ENCODE peak calls at places on chromosomes 4 and X, in four cellular contexts. E, W, T and G are unnamed samples.

GRCh38 chrX:55908685-55909212 is 191.2 kb downstream of the RRAGB start:
- DNase-seq in E (peak; percentile 24), T (no peak), W (peak; percentile 72), G (no peak)

GRCh38 chr4:145816091-145816490 is 122.5 kb downstream of the ZNF827 start:
- DNase-seq in W (no peak), E (peak; percentile 70), T (no peak), G (no peak)

GRCh38 chrX:4240541-4241194 is 527.2 kb upstream of the PRKX start:
- DNase-seq in T (no peak), W (no peak), E (no peak), G (no peak)

GRCh38 chrX:75106772-75107171 is 49.3 kb downstream of the ABCB7 start:
- DNase-seq in T (no peak), W (no peak), E (no peak), G (no peak)

GRCh38 chrX:25343060-25343459 is 327.3 kb upstream of the ARX start:
- DNase-seq in E (no peak), W (no peak), T (no peak), G (no peak)

GRCh38 chr4:21888195-21888976 is 60.2 kb downstream of the KCNIP4 start:
- DNase-seq in T (peak; percentile 61), W (no peak), E (peak; percentile 89), G (no peak)

GRCh38 chr4:110268790-110269189 is 70.4 kb upstream of the ELOVL6 start:
- DNase-seq in W (no peak), T (no peak), E (no peak), G (no peak)

GRCh38 chr4:115233600-115233999 is 120.2 kb upstream of the NDST4 start:
- DNase-seq in W (no peak), E (no peak), T (no peak), G (no peak)

GRCh38 chr4:8015512-8015911 is 75.9 kb upstream of the AFAP1 start:
- DNase-seq in T (no peak), W (no peak), E (peak; percentile 19), G (no peak)

GRCh38 chrX:11899091-11899490 is 141.1 kb downstream of the MSL3 start:
- DNase-seq in T (no peak), E (peak; percentile 40), W (no peak), G (no peak)

GRCh38 chr4:124203613-124204284 is 508.8 kb downstream of the ANKRD50 start:
- DNase-seq in W (no peak), E (peak; percentile 62), T (no peak), G (no peak)

GRCh38 chrX:49995795-49996455 is 73.5 kb downstream of the CLCN5 start:
- DNase-seq in W (no peak), E (peak; percentile 3), T (no peak), G (no peak)

GRCh38 chr4:113899260-113900177 is 79.9 kb downstream of the ARSJ start:
- DNase-seq in W (no peak), E (no peak), T (no peak), G (no peak)

GRCh38 chr4:123023647-123024046 is 101.2 kb upstream of the NUDT6 start:
- DNase-seq in T (no peak), E (no peak), W (no peak), G (no peak)

GRCh38 chr4:101238706-101239105 is 108.6 kb downstream of the PPP3CA start:
- DNase-seq in T (no peak), E (peak; percentile 56), W (no peak), G (no peak)

GRCh38 chr4:33134366-33134765 is 2414.2 kb downstream of the PCDH7 start:
- DNase-seq in E (no peak), W (no peak), T (no peak), G (no peak)

GRCh38 chr4:48851651-48852050 is 20.8 kb downstream of the OCIAD1 start:
- DNase-seq in E (no peak), T (no peak), W (no peak), G (no peak)

GRCh38 chr4:6573551-6573950 is 1.4 kb upstream of the MAN2B2 start:
- DNase-seq in E (no peak), T (no peak), W (no peak), G (no peak)

DNA sequence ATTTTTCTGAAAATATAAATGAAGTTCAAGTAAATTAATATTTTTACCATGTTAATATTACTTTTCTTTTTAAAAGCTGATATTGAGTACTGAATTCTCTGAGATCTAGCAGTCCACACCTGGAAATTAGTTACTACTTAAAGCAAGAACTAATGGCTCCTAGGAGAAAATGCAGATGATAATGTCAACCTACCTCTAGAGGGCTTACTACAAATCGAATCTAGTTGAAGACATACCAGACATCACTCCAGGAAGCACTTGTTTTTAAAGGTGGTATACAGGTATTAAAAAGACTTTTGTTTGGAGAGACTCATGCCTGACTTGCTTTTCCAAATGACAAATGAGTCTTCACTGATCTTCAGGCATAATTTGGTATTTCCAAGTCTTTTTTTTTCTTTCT is 516.4 kb upstream of the BOD1L1 start:
- DNase-seq in E (no peak), T (no peak), W (no peak), G (no peak)
- TF ChIP-seq CTCF in E (no peak), T (no peak), W (no peak), G (peak; percentile 26)

GRCh38 chr4:52665592-52665991 is 6.5 kb upstream of the USP46 start:
- DNase-seq in E (no peak), W (no peak), T (no peak), G (no peak)
- TF ChIP-seq CTCF in E (peak; percentile 8), W (no peak), T (peak; percentile 24), G (peak; percentile 74)

GRCh38 chrX:135572436-135572835 is 52.0 kb downstream of the INTS6L start:
- DNase-seq in E (peak; percentile 3), T (no peak), W (no peak), G (no peak)
- TF ChIP-seq CTCF in E (no peak), T (peak; percentile 20), W (peak; percentile 32), G (peak; percentile 78)

GRCh38 chrX:102558607-102559006 is 40.7 kb upstream of the ARMCX5 start:
- DNase-seq in W (no peak), T (no peak), E (no peak), G (no peak)
- TF ChIP-seq CTCF in W (no peak), T (no peak), E (no peak), G (no peak)

DNA sequence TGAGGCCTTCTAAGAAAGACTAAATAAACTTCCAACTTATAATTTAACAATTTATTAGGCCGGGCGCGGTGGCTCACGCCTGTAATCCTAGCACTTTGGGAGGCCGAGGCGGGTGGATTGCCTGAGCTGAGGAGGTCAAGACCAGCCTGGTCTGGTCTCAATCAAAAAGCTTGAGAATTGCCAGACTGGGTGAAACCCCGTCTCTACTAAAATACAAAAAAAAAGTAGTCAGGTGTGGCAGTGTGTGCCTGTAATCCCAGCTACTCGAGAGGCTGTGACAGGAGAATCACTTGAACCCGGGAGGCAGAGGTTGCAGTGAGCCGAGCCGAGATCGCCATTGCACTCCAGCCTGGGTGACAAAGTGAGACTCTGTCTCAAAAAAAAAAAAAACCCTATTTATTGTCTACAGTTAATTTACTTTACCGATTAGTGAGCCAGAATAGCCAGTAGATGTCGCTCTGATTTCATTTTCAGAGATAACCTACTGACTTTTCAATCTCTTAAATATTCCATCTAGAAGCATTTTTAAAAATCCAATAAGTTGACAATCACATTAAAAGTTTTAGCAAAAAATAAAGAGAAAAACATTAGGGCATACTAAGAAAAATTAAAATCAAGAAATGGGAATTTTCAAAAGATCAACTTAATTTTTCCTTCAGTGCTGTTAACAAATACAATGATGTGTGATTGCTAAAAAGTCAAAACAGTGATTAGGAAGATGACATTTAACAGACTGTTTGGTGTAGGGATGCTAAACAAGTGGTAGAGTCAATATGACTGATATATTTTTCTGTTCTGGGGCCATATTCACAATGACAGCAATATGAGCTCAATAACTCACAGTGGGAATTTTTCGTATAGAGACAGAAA is 4.3 kb upstream of the SHROOM3 start:
- DNase-seq in T (peak; percentile 37), E (peak; percentile 73), W (no peak), G (no peak)
- TF ChIP-seq CTCF in T (peak; percentile 52), E (peak; percentile 63), W (peak; percentile 45), G (peak; percentile 98)

DNA sequence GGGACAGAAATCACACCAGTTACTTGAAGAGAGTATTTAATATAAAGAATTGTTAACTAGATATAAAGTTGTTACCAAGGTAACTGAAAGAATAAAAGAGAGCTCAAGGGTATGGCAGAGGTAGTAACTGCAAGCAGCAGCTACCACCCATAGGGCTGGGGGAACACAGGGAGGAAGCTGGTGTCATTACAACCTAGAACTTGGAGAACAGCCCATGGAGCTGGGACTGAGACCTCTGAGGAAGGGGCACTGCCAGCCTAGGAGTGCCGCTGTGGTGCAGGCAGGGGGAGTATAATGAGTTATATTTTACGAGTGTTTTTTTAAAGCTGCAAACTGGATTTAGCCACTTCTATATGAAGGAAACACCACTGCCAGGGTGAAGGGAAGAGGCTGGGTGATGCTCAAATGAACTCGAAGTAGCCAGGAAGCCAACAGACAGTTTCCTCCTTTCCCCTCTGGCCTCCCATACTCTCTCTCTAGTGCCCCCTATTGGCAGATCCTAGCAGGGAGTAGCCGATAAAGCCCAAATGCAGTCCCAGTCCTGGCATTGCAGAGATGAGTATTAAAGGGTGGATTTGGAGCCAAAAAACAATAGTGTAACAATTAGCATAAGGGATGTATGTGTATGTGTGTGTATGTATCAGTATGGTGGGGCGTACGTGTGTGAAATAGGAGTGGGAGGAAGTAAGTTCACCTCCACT is 213.7 kb upstream of the LDB2 start:
- DNase-seq in E (peak; percentile 21), T (no peak), W (no peak), G (no peak)
- TF ChIP-seq CTCF in E (peak; percentile 41), T (peak; percentile 74), W (peak; percentile 23), G (peak; percentile 66)

DNA sequence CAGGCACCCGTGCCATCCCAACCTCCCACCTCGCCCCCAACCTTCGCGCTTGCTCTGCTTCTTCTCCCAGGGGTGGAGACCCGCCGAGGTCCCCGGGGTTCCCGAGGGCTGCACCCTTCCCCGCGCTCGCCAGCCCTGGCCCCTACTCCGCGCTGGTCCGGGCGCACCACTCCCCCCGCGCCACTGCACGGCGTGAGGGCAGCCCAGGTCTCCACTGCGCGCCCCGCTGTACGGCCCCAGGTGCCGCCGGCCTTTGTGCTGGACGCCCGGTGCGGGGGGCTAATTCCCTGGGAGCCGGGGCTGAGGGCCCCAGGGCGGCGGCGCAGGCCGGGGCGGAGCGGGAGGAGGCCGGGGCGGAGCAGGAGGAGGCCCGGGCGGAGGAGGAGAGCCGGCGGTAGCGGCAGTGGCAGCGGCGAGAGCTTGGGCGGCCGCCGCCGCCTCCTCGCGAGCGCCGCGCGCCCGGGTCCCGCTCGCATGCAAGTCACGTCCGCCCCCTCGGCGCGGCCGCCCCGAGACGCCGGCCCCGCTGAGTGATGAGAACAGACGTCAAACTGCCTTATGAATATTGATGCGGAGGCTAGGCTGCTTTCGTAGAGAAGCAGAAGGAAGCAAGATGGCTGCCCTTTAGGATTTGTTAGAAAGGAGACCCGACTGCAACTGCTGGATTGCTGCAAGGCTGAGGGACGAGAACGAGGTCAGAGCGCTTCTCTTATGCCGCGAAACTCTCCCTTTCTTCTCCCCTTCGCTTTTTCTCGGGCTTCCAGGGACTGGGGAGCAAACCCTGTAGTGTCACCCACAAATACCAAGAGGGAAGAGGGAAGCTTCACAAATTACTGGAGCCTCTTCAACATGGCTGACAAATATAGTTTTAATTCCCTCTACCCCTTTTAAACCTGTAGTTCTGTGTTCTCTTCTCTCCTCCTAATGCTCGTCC is at the start of gene TET2:
- DNase-seq in T (peak; percentile 47), E (peak; percentile 93), W (peak; percentile 95), G (peak; percentile 83)
- TF ChIP-seq CTCF in T (no peak), E (no peak), W (no peak), G (no peak)

GRCh38 chr4:72567821-72568620 is 1.0 kb downstream of the ADAMTS3 start:
- DNase-seq in E (peak; percentile 87), W (peak; percentile 84), T (peak; percentile 78), G (peak; percentile 76)
- TF ChIP-seq CTCF in E (peak; percentile 34), W (no peak), T (peak; percentile 38), G (peak; percentile 72)

GRCh38 chr4:2691952-2692435 is 64.1 kb downstream of the TNIP2 start:
- DNase-seq in W (no peak), T (no peak), E (no peak), G (no peak)
- TF ChIP-seq CTCF in W (no peak), T (no peak), E (no peak), G (no peak)

GRCh38 chr4:16884673-16885460 is 13.6 kb downstream of the LDB2 start:
- DNase-seq in W (no peak), E (no peak), T (no peak), G (no peak)
- TF ChIP-seq CTCF in W (no peak), E (no peak), T (peak; percentile 9), G (peak; percentile 46)